ENCODE peak calls at places on chromosome 7, in seven cellular contexts. One of them, this sample, is unnamed.
A peak's percentile ranks its signal among the peaks of the same experiment; 100 is the strongest.

GRCh38 chr7:41987-42386 is 150.4 kb upstream of the FAM20C start:
- DNase-seq in NCI-H748 treated with DMSO at 0.1 percent for 48 hours: no peak
- DNase-seq in activated CD8-positive, alpha-beta memory T cell treated with anti-CD3 and anti-CD28 coated beads for 24 hours: no peak
- DNase-seq in bronchial epithelial cell: no peak
- DNase-seq in Calu3: no peak
- DNase-seq in HuH-7.5: no peak
- DNase-seq in activated T-helper 2 cell treated with anti-CD3 and anti-CD28 coated beads, Interferon-gamma antibody, Interleukin-2, Interleukin-4, amounts not matched to agents 10 μg/mL and 5 μg/mL and 100 μg/mL, durations not matched to agents 14 hours and 24 hours and 36 hours: no peak
- DNase-seq in this sample: no peak

GRCh38 chr7:270351-270983 is 19.5 kb upstream of the FOXL3 start:
- DNase-seq in NCI-H748 treated with DMSO at 0.1 percent for 48 hours: no peak
- DNase-seq in activated CD8-positive, alpha-beta memory T cell treated with anti-CD3 and anti-CD28 coated beads for 24 hours: no peak
- DNase-seq in bronchial epithelial cell: no peak
- DNase-seq in Calu3: no peak
- DNase-seq in HuH-7.5: no peak
- DNase-seq in activated T-helper 2 cell treated with anti-CD3 and anti-CD28 coated beads, Interferon-gamma antibody, Interleukin-2, Interleukin-4, amounts not matched to agents 10 μg/mL and 5 μg/mL and 100 μg/mL, durations not matched to agents 14 hours and 24 hours and 36 hours: no peak
- DNase-seq in this sample: no peak

GRCh38 chr7:48168159-48168558 is 3.1 kb upstream of the ABCA13 start:
- DNase-seq in NCI-H748 treated with DMSO at 0.1 percent for 48 hours: no peak
- DNase-seq in activated CD8-positive, alpha-beta memory T cell treated with anti-CD3 and anti-CD28 coated beads for 24 hours: no peak
- DNase-seq in bronchial epithelial cell: peak; percentile 88
- DNase-seq in Calu3: peak; percentile 56
- DNase-seq in HuH-7.5: no peak
- DNase-seq in activated T-helper 2 cell treated with anti-CD3 and anti-CD28 coated beads, Interferon-gamma antibody, Interleukin-2, Interleukin-4, amounts not matched to agents 10 μg/mL and 5 μg/mL and 100 μg/mL, durations not matched to agents 14 hours and 24 hours and 36 hours: no peak
- DNase-seq in this sample: no peak

GRCh38 chr7:7554647-7555575 is 11.8 kb upstream of the MIOS start:
- DNase-seq in NCI-H748 treated with DMSO at 0.1 percent for 48 hours: peak; percentile 96
- DNase-seq in activated CD8-positive, alpha-beta memory T cell treated with anti-CD3 and anti-CD28 coated beads for 24 hours: no peak
- DNase-seq in bronchial epithelial cell: no peak
- DNase-seq in Calu3: no peak
- DNase-seq in HuH-7.5: no peak
- DNase-seq in activated T-helper 2 cell treated with anti-CD3 and anti-CD28 coated beads, Interferon-gamma antibody, Interleukin-2, Interleukin-4, amounts not matched to agents 10 μg/mL and 5 μg/mL and 100 μg/mL, durations not matched to agents 14 hours and 24 hours and 36 hours: no peak
- DNase-seq in this sample: peak; percentile 91

GRCh38 chr7:100673942-100674431 is 447 bp downstream of the GNB2 start:
- DNase-seq in NCI-H748 treated with DMSO at 0.1 percent for 48 hours: no peak
- DNase-seq in activated CD8-positive, alpha-beta memory T cell treated with anti-CD3 and anti-CD28 coated beads for 24 hours: peak; percentile 85
- DNase-seq in bronchial epithelial cell: no peak
- DNase-seq in Calu3: no peak
- DNase-seq in HuH-7.5: no peak
- DNase-seq in activated T-helper 2 cell treated with anti-CD3 and anti-CD28 coated beads, Interferon-gamma antibody, Interleukin-2, Interleukin-4, amounts not matched to agents 10 μg/mL and 5 μg/mL and 100 μg/mL, durations not matched to agents 14 hours and 24 hours and 36 hours: no peak
- DNase-seq in this sample: peak; percentile 49

GRCh38 chr7:17297243-17297642 is 1.2 kb upstream of the AHR start:
- DNase-seq in NCI-H748 treated with DMSO at 0.1 percent for 48 hours: no peak
- DNase-seq in activated CD8-positive, alpha-beta memory T cell treated with anti-CD3 and anti-CD28 coated beads for 24 hours: no peak
- DNase-seq in bronchial epithelial cell: no peak
- DNase-seq in Calu3: no peak
- DNase-seq in HuH-7.5: no peak
- DNase-seq in activated T-helper 2 cell treated with anti-CD3 and anti-CD28 coated beads, Interferon-gamma antibody, Interleukin-2, Interleukin-4, amounts not matched to agents 10 μg/mL and 5 μg/mL and 100 μg/mL, durations not matched to agents 14 hours and 24 hours and 36 hours: no peak
- DNase-seq in this sample: no peak

GRCh38 chr7:92797693-92798092 is 38.7 kb downstream of the CDK6 start:
- DNase-seq in NCI-H748 treated with DMSO at 0.1 percent for 48 hours: no peak
- DNase-seq in activated CD8-positive, alpha-beta memory T cell treated with anti-CD3 and anti-CD28 coated beads for 24 hours: no peak
- DNase-seq in bronchial epithelial cell: peak; percentile 34
- DNase-seq in Calu3: no peak
- DNase-seq in HuH-7.5: no peak
- DNase-seq in activated T-helper 2 cell treated with anti-CD3 and anti-CD28 coated beads, Interferon-gamma antibody, Interleukin-2, Interleukin-4, amounts not matched to agents 10 μg/mL and 5 μg/mL and 100 μg/mL, durations not matched to agents 14 hours and 24 hours and 36 hours: no peak
- DNase-seq in this sample: no peak

GRCh38 chr7:45293295-45293942 is 135.8 kb downstream of the RAMP3 start:
- DNase-seq in NCI-H748 treated with DMSO at 0.1 percent for 48 hours: no peak
- DNase-seq in activated CD8-positive, alpha-beta memory T cell treated with anti-CD3 and anti-CD28 coated beads for 24 hours: no peak
- DNase-seq in bronchial epithelial cell: no peak
- DNase-seq in Calu3: no peak
- DNase-seq in HuH-7.5: no peak
- DNase-seq in activated T-helper 2 cell treated with anti-CD3 and anti-CD28 coated beads, Interferon-gamma antibody, Interleukin-2, Interleukin-4, amounts not matched to agents 10 μg/mL and 5 μg/mL and 100 μg/mL, durations not matched to agents 14 hours and 24 hours and 36 hours: no peak
- DNase-seq in this sample: no peak

GRCh38 chr7:108348913-108349312 is 107.3 kb downstream of the NRCAM start:
- DNase-seq in NCI-H748 treated with DMSO at 0.1 percent for 48 hours: no peak
- DNase-seq in activated CD8-positive, alpha-beta memory T cell treated with anti-CD3 and anti-CD28 coated beads for 24 hours: no peak
- DNase-seq in bronchial epithelial cell: peak; percentile 80
- DNase-seq in Calu3: no peak
- DNase-seq in HuH-7.5: no peak
- DNase-seq in activated T-helper 2 cell treated with anti-CD3 and anti-CD28 coated beads, Interferon-gamma antibody, Interleukin-2, Interleukin-4, amounts not matched to agents 10 μg/mL and 5 μg/mL and 100 μg/mL, durations not matched to agents 14 hours and 24 hours and 36 hours: no peak
- DNase-seq in this sample: no peak

GRCh38 chr7:50531928-50532327 is 33.3 kb downstream of the DDC start:
- DNase-seq in NCI-H748 treated with DMSO at 0.1 percent for 48 hours: peak; percentile 98
- DNase-seq in activated CD8-positive, alpha-beta memory T cell treated with anti-CD3 and anti-CD28 coated beads for 24 hours: no peak
- DNase-seq in bronchial epithelial cell: peak; percentile 51
- DNase-seq in Calu3: peak; percentile 74
- DNase-seq in HuH-7.5: no peak
- DNase-seq in activated T-helper 2 cell treated with anti-CD3 and anti-CD28 coated beads, Interferon-gamma antibody, Interleukin-2, Interleukin-4, amounts not matched to agents 10 μg/mL and 5 μg/mL and 100 μg/mL, durations not matched to agents 14 hours and 24 hours and 36 hours: no peak
- DNase-seq in this sample: no peak

GRCh38 chr7:104327963-104328307 is 468 bp upstream of the LHFPL3 start:
- DNase-seq in NCI-H748 treated with DMSO at 0.1 percent for 48 hours: no peak
- DNase-seq in activated CD8-positive, alpha-beta memory T cell treated with anti-CD3 and anti-CD28 coated beads for 24 hours: no peak
- DNase-seq in bronchial epithelial cell: no peak
- DNase-seq in Calu3: no peak
- DNase-seq in HuH-7.5: no peak
- DNase-seq in activated T-helper 2 cell treated with anti-CD3 and anti-CD28 coated beads, Interferon-gamma antibody, Interleukin-2, Interleukin-4, amounts not matched to agents 10 μg/mL and 5 μg/mL and 100 μg/mL, durations not matched to agents 14 hours and 24 hours and 36 hours: no peak
- DNase-seq in this sample: no peak

GRCh38 chr7:20351901-20352300 is 21.2 kb downstream of the ITGB8 start:
- DNase-seq in NCI-H748 treated with DMSO at 0.1 percent for 48 hours: no peak
- DNase-seq in activated CD8-positive, alpha-beta memory T cell treated with anti-CD3 and anti-CD28 coated beads for 24 hours: no peak
- DNase-seq in bronchial epithelial cell: peak; percentile 70
- DNase-seq in Calu3: no peak
- DNase-seq in HuH-7.5: no peak
- DNase-seq in activated T-helper 2 cell treated with anti-CD3 and anti-CD28 coated beads, Interferon-gamma antibody, Interleukin-2, Interleukin-4, amounts not matched to agents 10 μg/mL and 5 μg/mL and 100 μg/mL, durations not matched to agents 14 hours and 24 hours and 36 hours: no peak
- DNase-seq in this sample: no peak

GRCh38 chr7:53771701-53772100 is 736.3 kb downstream of the POM121L12 start:
- DNase-seq in NCI-H748 treated with DMSO at 0.1 percent for 48 hours: no peak
- DNase-seq in activated CD8-positive, alpha-beta memory T cell treated with anti-CD3 and anti-CD28 coated beads for 24 hours: no peak
- DNase-seq in bronchial epithelial cell: no peak
- DNase-seq in Calu3: no peak
- DNase-seq in HuH-7.5: no peak
- DNase-seq in activated T-helper 2 cell treated with anti-CD3 and anti-CD28 coated beads, Interferon-gamma antibody, Interleukin-2, Interleukin-4, amounts not matched to agents 10 μg/mL and 5 μg/mL and 100 μg/mL, durations not matched to agents 14 hours and 24 hours and 36 hours: no peak
- DNase-seq in this sample: no peak

GRCh38 chr7:148982596-148983219 is 45.6 kb downstream of the PDIA4 start:
- DNase-seq in NCI-H748 treated with DMSO at 0.1 percent for 48 hours: peak; percentile 54
- DNase-seq in activated CD8-positive, alpha-beta memory T cell treated with anti-CD3 and anti-CD28 coated beads for 24 hours: peak; percentile 65
- DNase-seq in bronchial epithelial cell: no peak
- DNase-seq in Calu3: no peak
- DNase-seq in HuH-7.5: no peak
- DNase-seq in activated T-helper 2 cell treated with anti-CD3 and anti-CD28 coated beads, Interferon-gamma antibody, Interleukin-2, Interleukin-4, amounts not matched to agents 10 μg/mL and 5 μg/mL and 100 μg/mL, durations not matched to agents 14 hours and 24 hours and 36 hours: no peak
- DNase-seq in this sample: no peak

GRCh38 chr7:22909958-22910357 is 87.3 kb upstream of the TOMM7 start:
- DNase-seq in NCI-H748 treated with DMSO at 0.1 percent for 48 hours: no peak
- DNase-seq in activated CD8-positive, alpha-beta memory T cell treated with anti-CD3 and anti-CD28 coated beads for 24 hours: no peak
- DNase-seq in bronchial epithelial cell: no peak
- DNase-seq in Calu3: no peak
- DNase-seq in HuH-7.5: no peak
- DNase-seq in activated T-helper 2 cell treated with anti-CD3 and anti-CD28 coated beads, Interferon-gamma antibody, Interleukin-2, Interleukin-4, amounts not matched to agents 10 μg/mL and 5 μg/mL and 100 μg/mL, durations not matched to agents 14 hours and 24 hours and 36 hours: no peak
- DNase-seq in this sample: no peak

This sample was measured in NCI-H774.